ENCODE peak calls at places on chromosomes 7 and 10, in ten cellular contexts. C, N, O, Z, G, A, Y, S, I and U are unnamed samples.

GRCh38 chr10:46540412-46541016 is 15.9 kb downstream of the GPRIN2 start:
- DNase-seq in C (no peak), N (no peak), O (no peak), Z (no peak), G (no peak), A (no peak), Y (no peak), S (no peak), I (peak; percentile 52), U (no peak)

GRCh38 chr10:7111574-7111973 is 299.3 kb downstream of the SFMBT2 start:
- DNase-seq in C (no peak), N (no peak), O (peak; percentile 44), Z (no peak), G (peak; percentile 6), A (no peak), Y (no peak), S (peak; percentile 78), I (no peak), U (no peak)

GRCh38 chr7:155207335-155208002 is 90.2 kb upstream of the INSIG1 start:
- DNase-seq in C (no peak), N (no peak), O (no peak), Z (no peak), G (no peak), A (no peak), Y (no peak), S (no peak), I (no peak), U (no peak)

GRCh38 chr10:71314028-71314693 is 4.9 kb upstream of the SLC29A3 start:
- DNase-seq in C (peak; percentile 52), N (peak; percentile 48), O (no peak), Z (peak; percentile 46), G (peak; percentile 34), A (peak; percentile 3), Y (peak; percentile 49), S (peak; percentile 46), I (no peak), U (peak; percentile 58)

GRCh38 chr7:36735172-36735571 is 10.9 kb upstream of the AOAH start:
- DNase-seq in C (no peak), N (no peak), O (no peak), Z (no peak), G (no peak), A (no peak), Y (no peak), S (no peak), I (no peak), U (no peak)

GRCh38 chr7:377069-378040 is 87.4 kb downstream of the FOXL3 start:
- DNase-seq in C (no peak), N (no peak), O (no peak), Z (no peak), G (no peak), A (no peak), Y (no peak), S (no peak), I (peak; percentile 55), U (no peak)

GRCh38 chr7:95264225-95264927 is 60.0 kb downstream of the PON1 start:
- DNase-seq in C (no peak), N (no peak), O (peak; percentile 90), Z (no peak), G (no peak), A (no peak), Y (no peak), S (peak; percentile 90), I (no peak), U (no peak)

GRCh38 chr10:118501171-118501570 is 94.3 kb downstream of the PRLHR start:
- DNase-seq in C (no peak), N (no peak), O (no peak), Z (no peak), G (peak; percentile 46), A (no peak), Y (no peak), S (peak; percentile 8), I (no peak), U (no peak)

GRCh38 chr7:15471387-15471786 is 90.4 kb downstream of the AGMO start:
- DNase-seq in C (no peak), N (no peak), O (no peak), Z (no peak), G (no peak), A (no peak), Y (no peak), S (no peak), I (no peak), U (no peak)

GRCh38 chr10:125124907-125125306 is 35.5 kb downstream of the CTBP2 start:
- DNase-seq in C (no peak), N (no peak), O (no peak), Z (no peak), G (no peak), A (no peak), Y (no peak), S (no peak), I (peak; percentile 51), U (no peak)

GRCh38 chr10:117000580-117000979 is 4.4 kb downstream of the SHTN1 start:
- DNase-seq in C (no peak), N (no peak), O (no peak), Z (no peak), G (no peak), A (no peak), Y (no peak), S (no peak), I (no peak), U (no peak)

GRCh38 chr10:71331736-71332135 is 12.7 kb downstream of the SLC29A3 start:
- DNase-seq in C (no peak), N (no peak), O (no peak), Z (no peak), G (no peak), A (no peak), Y (no peak), S (no peak), I (no peak), U (no peak)

GRCh38 chr7:47297120-47297519 is 284.8 kb downstream of the TNS3 start:
- DNase-seq in C (no peak), N (no peak), O (no peak), Z (no peak), G (no peak), A (no peak), Y (no peak), S (no peak), I (no peak), U (no peak)